ENCODE peak calls at places on chromosomes 11 and 22, in five cellular contexts. A is endothelial cell of umbilical vein, F is H1, H is K562, Z is GM12878. C is an unnamed sample.

GRCh38 chr11:132962026-132962425 is 570.3 kb downstream of the OPCML start:
- DNase-seq in A (no peak), F (no peak), H (no peak), Z (no peak), C (no peak)

GRCh38 chr11:117945047-117945820 is 16.0 kb upstream of the TMPRSS13 start:
- DNase-seq in A (peak; percentile 69), F (no peak), H (no peak), Z (no peak), C (no peak)

GRCh38 chr11:67664213-67664585 is 10.2 kb downstream of the ALDH3B2 start:
- DNase-seq in A (no peak), F (no peak), H (no peak), Z (no peak), C (no peak)

GRCh38 chr11:119676461-119677020 is 52.5 kb downstream of the NECTIN1 start:
- DNase-seq in A (peak; percentile 58), F (no peak), H (no peak), Z (no peak), C (no peak)

GRCh38 chr11:72379384-72380131 is 54.8 kb downstream of the CLPB start:
- DNase-seq in A (no peak), F (no peak), H (no peak), Z (no peak), C (no peak)

GRCh38 chr22:23066200-23067022 is 3.9 kb upstream of the GNAZ start:
- DNase-seq in A (no peak), F (no peak), H (no peak), Z (no peak), C (no peak)

GRCh38 chr22:49261616-49262015 is 566.1 kb downstream of the BRD1 start:
- DNase-seq in A (no peak), F (no peak), H (no peak), Z (no peak), C (no peak)

GRCh38 chr11:111823131-111823530 is 48.2 kb downstream of the ALG9 start:
- DNase-seq in A (no peak), F (no peak), H (no peak), Z (no peak), C (no peak)

GRCh38 chr11:122202161-122202950 is 86.3 kb upstream of the BLID start:
- DNase-seq in A (peak; percentile 78), F (no peak), H (no peak), Z (no peak), C (no peak)
- TF ChIP-seq EZH2 in A (no peak), F (no peak), H (no peak), Z (no peak), C (no peak)

DNA sequence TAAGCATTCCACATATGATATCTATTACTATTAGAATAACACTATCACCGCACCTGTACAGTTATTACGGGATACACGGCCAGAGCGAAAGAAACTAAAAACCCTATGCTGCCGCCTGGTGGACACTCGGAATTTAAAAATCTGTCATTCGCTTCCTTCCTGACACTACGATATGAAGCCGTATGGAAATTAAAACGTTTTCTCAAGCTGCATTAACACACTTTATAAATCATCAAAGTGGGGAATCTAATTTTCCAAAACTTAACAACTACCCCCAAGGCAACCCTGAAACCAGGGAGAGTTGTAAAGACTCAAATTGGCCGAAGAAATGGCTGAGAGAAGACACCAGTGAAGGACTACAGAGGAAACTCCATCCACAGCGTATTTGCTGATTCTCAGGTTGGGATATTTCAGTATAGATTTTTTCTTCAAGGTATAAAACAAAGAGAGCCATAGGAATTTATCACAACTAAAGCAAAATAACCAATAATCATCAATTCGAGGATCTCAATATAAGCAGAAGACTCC is 1.4 kb downstream of the CCDC73 start:
- DNase-seq in A (peak; percentile 57), F (peak; percentile 9), H (peak; percentile 69), Z (peak; percentile 26), C (no peak)
- TF ChIP-seq POLR2AphosphoS5 in A (no peak), F (no peak), H (no peak), Z (no peak), C (no peak)

GRCh38 chr22:43570531-43571144 is 158.8 kb downstream of the MPPED1 start:
- DNase-seq in A (no peak), F (no peak), H (no peak), Z (no peak), C (no peak)
- TF ChIP-seq EZH2 in A (no peak), F (no peak), H (no peak), Z (no peak), C (no peak)

DNA sequence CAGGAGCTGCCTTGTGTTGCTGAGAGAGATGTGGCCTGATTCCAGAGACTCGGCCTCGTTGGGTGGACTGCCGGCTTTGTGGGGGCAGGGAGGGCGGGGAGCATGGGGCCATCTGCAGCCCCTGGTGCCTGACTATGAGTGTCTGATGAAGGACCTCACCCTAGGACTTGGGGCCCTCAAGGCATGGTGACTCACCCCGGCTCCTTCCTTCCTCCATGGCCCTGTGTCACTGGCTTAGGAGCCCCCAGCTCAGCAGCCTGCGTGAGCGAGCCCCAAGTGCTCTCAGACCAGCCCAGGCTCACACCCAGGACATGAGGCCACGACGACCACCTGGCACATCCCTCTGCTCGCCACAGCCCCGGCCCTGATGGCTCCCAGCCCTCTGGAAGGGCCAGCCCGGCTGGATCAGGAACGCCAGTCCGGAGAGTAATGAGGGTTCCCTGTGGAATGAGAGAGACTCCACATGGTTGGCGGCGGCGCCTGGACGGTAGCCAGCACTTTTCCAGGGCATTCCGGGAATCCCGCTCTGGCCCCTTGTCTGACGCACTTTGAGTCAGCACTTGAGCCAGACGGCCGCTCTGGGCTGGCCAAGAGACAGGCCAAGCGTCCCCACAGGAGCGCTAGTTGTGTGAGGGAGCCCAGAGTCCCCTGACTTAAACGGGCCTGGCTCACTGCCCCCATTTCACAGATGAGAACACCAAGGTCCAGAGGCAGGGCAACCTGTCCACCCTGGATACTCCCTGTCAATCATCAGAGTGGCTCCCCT is 50.6 kb upstream of the SHISAL1 start:
- DNase-seq in A (peak; percentile 85), F (no peak), H (no peak), Z (no peak), C (no peak)
- TF ChIP-seq POLR2AphosphoS5 in A (no peak), F (no peak), H (no peak), Z (no peak), C (no peak)

DNA sequence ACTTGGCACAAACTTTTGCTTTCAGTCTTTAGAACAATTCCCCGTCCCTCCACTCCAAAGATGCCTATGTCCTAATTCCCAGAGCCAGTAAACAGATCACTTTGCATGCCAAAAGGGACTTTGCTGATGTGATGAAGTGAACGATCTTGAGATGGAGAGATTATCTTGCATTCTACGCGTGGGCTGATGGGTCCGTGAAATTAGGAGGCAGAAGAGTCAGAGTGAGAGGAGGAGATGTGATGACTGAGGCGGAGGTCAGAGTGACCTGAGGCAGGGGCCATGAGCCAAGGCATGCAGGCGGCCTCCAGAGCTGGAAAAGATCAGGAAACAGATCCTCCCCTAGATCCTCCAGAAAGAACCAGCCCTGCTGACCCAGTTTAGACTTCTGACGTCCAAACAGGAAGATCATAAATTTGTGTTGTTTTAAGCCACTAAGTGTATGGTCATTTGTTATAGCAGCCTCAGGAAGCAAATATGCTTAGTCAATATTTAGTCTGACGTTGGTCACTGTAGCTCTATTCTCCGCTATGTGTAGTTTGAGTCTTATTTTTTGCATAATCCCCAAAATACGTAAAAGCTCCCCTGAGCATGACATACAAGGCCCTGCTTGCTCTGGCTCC is 76.0 kb upstream of the TIMP3 start:
- DNase-seq in A (no peak), F (no peak), H (no peak), Z (no peak), C (no peak)
- TF ChIP-seq EZH2 in A (no peak), F (no peak), H (no peak), Z (no peak), C (no peak)

DNA sequence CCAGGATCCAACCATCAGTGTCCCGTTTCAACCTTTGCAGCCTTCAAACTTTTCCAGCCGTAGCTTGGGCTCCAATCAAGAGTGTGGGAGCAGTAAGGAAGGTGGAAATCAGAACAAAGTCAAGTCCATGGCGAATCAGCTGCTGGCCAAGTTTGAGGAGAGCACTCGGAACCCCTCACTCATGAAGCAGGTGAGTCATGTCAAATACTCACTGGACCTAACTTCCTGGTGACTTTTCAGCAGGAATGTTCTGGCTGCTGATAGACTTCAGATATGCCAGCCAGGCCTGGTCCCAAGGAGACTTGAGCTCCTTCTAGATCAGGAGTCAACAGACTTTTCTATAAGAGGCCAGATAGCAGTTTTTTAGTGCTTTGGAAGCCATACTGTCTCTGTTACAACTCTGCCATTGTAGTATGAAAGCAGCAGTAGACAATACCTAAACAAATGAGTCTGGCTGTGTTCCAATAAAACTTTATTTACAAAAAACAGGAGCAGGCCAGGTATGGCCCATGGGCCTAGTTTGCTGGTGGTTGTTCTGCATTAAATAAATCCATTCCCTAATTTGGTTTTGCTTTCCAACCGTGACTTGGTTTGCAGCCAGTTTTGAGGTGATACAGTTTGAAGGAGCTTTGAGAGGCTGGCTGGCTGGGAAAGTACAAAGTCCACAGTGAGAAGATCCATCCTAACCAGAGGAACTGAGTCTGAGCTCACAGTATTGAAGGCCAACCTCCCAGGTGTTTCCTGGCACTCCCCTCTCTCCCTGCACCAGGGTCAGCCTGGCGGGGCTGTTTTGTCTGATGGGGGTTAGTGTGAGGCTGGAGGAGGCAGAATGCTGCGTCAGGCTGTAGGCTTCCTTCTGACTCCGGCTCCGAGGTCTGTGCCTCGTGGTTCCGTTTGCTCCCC is 129.3 kb downstream of the MICAL2 start:
- DNase-seq in A (peak; percentile 89), F (no peak), H (no peak), Z (no peak), C (no peak)
- TF ChIP-seq POLR2AphosphoS5 in A (peak; percentile 57), F (no peak), H (no peak), Z (no peak), C (no peak)

GRCh38 chr11:2272946-2273280 is 2.5 kb upstream of the ASCL2 start:
- DNase-seq in A (no peak), F (no peak), H (no peak), Z (no peak), C (no peak)

GRCh38 chr11:2270322-2271076 is at the start of gene ASCL2:
- DNase-seq in A (no peak), F (no peak), H (peak; percentile 27), Z (no peak), C (no peak)

GRCh38 chr11:2271077-2271326 is 614 bp upstream of the ASCL2 start:
- DNase-seq in A (no peak), F (no peak), H (no peak), Z (no peak), C (no peak)

GRCh38 chr11:2272241-2272945 is 2.0 kb upstream of the ASCL2 start:
- DNase-seq in A (no peak), F (no peak), H (no peak), Z (no peak), C (no peak)

GRCh38 chr11:2271327-2272240 is 1.2 kb upstream of the ASCL2 start:
- DNase-seq in A (no peak), F (no peak), H (no peak), Z (no peak), C (no peak)
- TF ChIP-seq EZH2 in A (no peak), F (no peak), H (no peak), Z (no peak), C (no peak)

GRCh38 chr11:10543782-10544181 is 2.8 kb upstream of the RNF141 start:
- DNase-seq in A (no peak), F (no peak), H (no peak), Z (no peak), C (no peak)
- TF ChIP-seq POLR2AphosphoS5 in A (no peak), F (no peak), H (no peak), Z (no peak), C (no peak)

DNA sequence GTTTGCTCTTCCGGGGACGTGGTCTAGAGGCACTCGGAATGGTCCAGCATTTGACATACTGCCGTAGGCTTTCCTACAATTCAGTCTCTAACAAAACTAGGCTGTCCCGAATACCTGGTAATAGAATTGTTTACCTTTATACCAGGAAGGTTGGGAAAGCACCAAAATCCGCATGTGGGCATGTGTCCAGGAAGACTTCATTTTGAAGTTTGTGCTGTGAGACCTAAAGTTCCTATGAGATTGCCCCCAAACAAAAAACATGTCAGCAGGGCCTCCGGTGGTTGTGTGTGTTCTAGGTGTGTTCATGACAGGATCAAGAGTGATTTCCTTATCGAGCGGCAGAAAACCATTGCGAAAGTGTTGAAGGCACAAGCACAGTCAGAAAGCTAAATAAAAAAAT is 26.1 kb downstream of the HSPA8 start:
- DNase-seq in A (no peak), F (no peak), H (no peak), Z (no peak), C (no peak)
- TF ChIP-seq EZH2 in A (no peak), F (no peak), H (no peak), Z (no peak), C (no peak)